ENCODE peak calls at places on chromosomes 4 and X, in six cellular contexts. I is IMR-90; R is HCT116; G is tibial artery; S is central memory CD4-positive, alpha-beta T cell; E is stimulated activated naive B cell treated with anti-CD40 and anti-IgM and Interleukin-4, amounts not matched to agents 10 μg/mL and 1 μg/mL and 100 μg/mL, for 72 hours. K is an unnamed sample.

GRCh38 chr4:140247237-140247636 is 93.3 kb upstream of the MAML3 start:
- DNase-seq in I (no peak), R (no peak), G (no peak), S (no peak), E (no peak), K (no peak)

GRCh38 chr4:121876976-121877773 is 6.9 kb upstream of the BBS7 start:
- DNase-seq in I (peak), R (no peak), G (no peak), S (no peak), E (no peak), K (no peak)

GRCh38 chr4:163542275-163542674 is 47.8 kb downstream of the TMA16 start:
- DNase-seq in I (peak), R (no peak), G (no peak), S (no peak), E (no peak), K (no peak)

GRCh38 chr4:107740950-107741701 is 21.1 kb upstream of the PAPSS1 start:
- DNase-seq in I (peak), R (no peak), G (peak), S (no peak), E (no peak), K (no peak)

GRCh38 chr4:4254666-4255065 is 6.6 kb upstream of the TMEM128 start:
- DNase-seq in I (no peak), R (no peak), G (no peak), S (no peak), E (no peak), K (no peak)

GRCh38 chrX:9865804-9866471 is 79.7 kb downstream of the SHROOM2 start:
- DNase-seq in I (peak), R (peak), G (no peak), S (no peak), E (no peak), K (no peak)

GRCh38 chr4:20299515-20299914 is 47.8 kb downstream of the SLIT2 start:
- DNase-seq in I (peak), R (peak), G (no peak), S (no peak), E (no peak), K (no peak)

GRCh38 chrX:68832101-68832416 is 3.2 kb downstream of the EFNB1 start:
- DNase-seq in I (peak), R (no peak), G (peak), S (no peak), E (peak), K (no peak)

GRCh38 chr4:7581477-7581876 is 146.7 kb upstream of the PSAPL1 start:
- DNase-seq in I (peak), R (no peak), G (no peak), S (no peak), E (no peak), K (no peak)

GRCh38 chr4:117637347-117637746 is 396.9 kb upstream of the NDST3 start:
- DNase-seq in I (no peak), R (no peak), G (no peak), S (no peak), E (no peak), K (no peak)

GRCh38 chrX:18582910-18583493 is 88.9 kb downstream of the RS1 start:
- DNase-seq in I (peak), R (no peak), G (no peak), S (no peak), E (no peak), K (no peak)

GRCh38 chr4:68283095-68283494 is 37.6 kb upstream of the TMPRSS11B start:
- DNase-seq in I (no peak), R (no peak), G (no peak), S (no peak), E (no peak), K (no peak)

GRCh38 chr4:153497091-153497531 is 31.0 kb downstream of the TMEM131L start:
- DNase-seq in I (peak), R (no peak), G (no peak), S (peak), E (no peak), K (peak)

GRCh38 chr4:90007494-90008167 is 113.0 kb downstream of the MMRN1 start:
- DNase-seq in I (no peak), R (no peak), G (no peak), S (no peak), E (no peak), K (no peak)

GRCh38 chr4:25466966-25467697 is 90.1 kb downstream of the ANAPC4 start:
- DNase-seq in I (no peak), R (no peak), G (no peak), S (no peak), E (no peak), K (no peak)

GRCh38 chrX:8846271-8846670 is 45.1 kb upstream of the FAM9A start:
- DNase-seq in I (no peak), R (no peak), G (no peak), S (no peak), E (no peak), K (no peak)

GRCh38 chrX:148133099-148133725 is 152.1 kb downstream of the FMR1NB start:
- DNase-seq in I (no peak), R (no peak), G (no peak), S (no peak), E (no peak), K (no peak)

GRCh38 chrX:106802063-106802387 is 448 bp upstream of the TBC1D8B start:
- DNase-seq in I (no peak), R (no peak), G (no peak), S (no peak), E (no peak), K (no peak)

GRCh38 chr4:166293551-166293950 is 420.5 kb downstream of the TLL1 start:
- DNase-seq in I (no peak), R (no peak), G (no peak), S (no peak), E (no peak), K (no peak)

GRCh38 chr4:104591505-104591904 is 96.8 kb upstream of the CXXC4 start:
- DNase-seq in I (no peak), R (no peak), G (no peak), S (no peak), E (no peak), K (no peak)

GRCh38 chr4:158170691-158171455 is 2.0 kb downstream of the GASK1B start:
- DNase-seq in I (peak), R (no peak), G (peak), S (no peak), E (no peak), K (no peak)

GRCh38 chrX:155115174-155115830 is 44.0 kb downstream of the BRCC3 start:
- DNase-seq in I (no peak), R (no peak), G (no peak), S (no peak), E (no peak), K (no peak)

GRCh38 chr4:87523307-87523706 is 5.9 kb downstream of the SPARCL1 start:
- DNase-seq in I (no peak), R (no peak), G (no peak), S (no peak), E (no peak), K (no peak)

GRCh38 chr4:149031399-149031798 is 589.2 kb upstream of the NR3C2 start:
- DNase-seq in I (peak), R (peak), G (no peak), S (no peak), E (no peak), K (no peak)

GRCh38 chr4:134585972-134586371 is 384.4 kb upstream of the PABPC4L start:
- DNase-seq in I (no peak), R (no peak), G (no peak), S (no peak), E (no peak), K (no peak)

GRCh38 chr4:56871357-56871993 is 36.2 kb upstream of the REST start:
- DNase-seq in I (no peak), R (no peak), G (no peak), S (no peak), E (peak), K (no peak)

GRCh38 chrX:40012800-40013682 is 84.7 kb downstream of the BCOR start:
- DNase-seq in I (peak), R (no peak), G (peak), S (no peak), E (peak), K (no peak)

GRCh38 chr4:97774347-97774989 is 368.8 kb downstream of the STPG2 start:
- DNase-seq in I (no peak), R (no peak), G (no peak), S (no peak), E (no peak), K (no peak)

GRCh38 chr4:112823631-112824030 is 186.7 kb downstream of the LARP7 start:
- DNase-seq in I (no peak), R (no peak), G (no peak), S (no peak), E (no peak), K (no peak)

GRCh38 chr4:80202190-80202711 is 4.9 kb downstream of the PRDM8 start:
- DNase-seq in I (peak), R (no peak), G (peak), S (peak), E (peak), K (peak)

GRCh38 chr4:74793757-74794340 is 474 bp downstream of the BTC start:
- DNase-seq in I (no peak), R (no peak), G (peak), S (no peak), E (peak), K (no peak)

GRCh38 chr4:82802906-82803305 is 4.3 kb upstream of the SCD5 start:
- DNase-seq in I (no peak), R (no peak), G (no peak), S (no peak), E (no peak), K (no peak)

GRCh38 chrX:103879339-103879738 is 47.3 kb upstream of the RAB9B start:
- DNase-seq in I (peak), R (no peak), G (no peak), S (no peak), E (no peak), K (no peak)

GRCh38 chrX:63513825-63514574 is 162.9 kb upstream of the SPIN4 start:
- DNase-seq in I (peak), R (no peak), G (no peak), S (no peak), E (no peak), K (no peak)

GRCh38 chr4:152106781-152107321 is 346.0 kb upstream of the GATB start:
- DNase-seq in I (no peak), R (no peak), G (no peak), S (no peak), E (no peak), K (no peak)

GRCh38 chr4:10186228-10187214 is 69.9 kb upstream of the WDR1 start:
- DNase-seq in I (no peak), R (no peak), G (no peak), S (no peak), E (no peak), K (no peak)